ENCODE peak calls at places on chromosomes 12 and 14, in four cellular contexts. D, M, K and S are unnamed samples.

GRCh38 chr14:75523771-75524171 is 1.5 kb downstream of the BATF start:
- DNase-seq in D (no peak), M (no peak), K (no peak), S (no peak)

GRCh38 chr12:103832048-103832798 is 8.8 kb downstream of the NT5DC3 start:
- DNase-seq in D (no peak), M (no peak), K (no peak), S (no peak)

GRCh38 chr14:44396226-44396625 is 110.9 kb downstream of the FSCB start:
- DNase-seq in D (no peak), M (no peak), K (no peak), S (no peak)

GRCh38 chr14:99774526-99775307 is 18.5 kb upstream of the EML1 start:
- DNase-seq in D (no peak), M (no peak), K (no peak), S (no peak)

GRCh38 chr12:116137318-116137717 is 140.2 kb downstream of the MED13L start:
- DNase-seq in D (no peak), M (no peak), K (no peak), S (no peak)

GRCh38 chr12:13347241-13348043 is 150.9 kb downstream of the EMP1 start:
- DNase-seq in D (no peak), M (no peak), K (no peak), S (no peak)

GRCh38 chr12:45708363-45708762 is 21.1 kb upstream of the ARID2 start:
- DNase-seq in D (no peak), M (no peak), K (no peak), S (no peak)

GRCh38 chr14:106442857-106443256 is 916.5 kb downstream of the TMEM121 start:
- DNase-seq in D (no peak), M (no peak), K (peak; percentile 94), S (no peak)

GRCh38 chr12:117318591-117318990 is 42.8 kb downstream of the NOS1 start:
- DNase-seq in D (no peak), M (no peak), K (no peak), S (no peak)

GRCh38 chr12:3020399-3020798 is 56.8 kb upstream of the TSPAN9 start:
- DNase-seq in D (no peak), M (no peak), K (no peak), S (no peak)

GRCh38 chr12:89663577-89664357 is 44.9 kb downstream of the ATP2B1 start:
- DNase-seq in D (no peak), M (no peak), K (no peak), S (peak; percentile 55)

GRCh38 chr12:93407283-93407962 is 29.7 kb downstream of the NUDT4 start:
- DNase-seq in D (no peak), M (no peak), K (no peak), S (no peak)

GRCh38 chr14:61761557-61761956 is 663 bp upstream of the SNAPC1 start:
- DNase-seq in D (no peak), M (no peak), K (no peak), S (no peak)

GRCh38 chr14:61761959-61762786 is at the start of gene SNAPC1:
- DNase-seq in D (peak; percentile 98), M (peak; percentile 97), K (peak; percentile 97), S (peak; percentile 88)

GRCh38 chr14:61766136-61766535 is 3.9 kb downstream of the SNAPC1 start:
- DNase-seq in D (no peak), M (no peak), K (no peak), S (no peak)

GRCh38 chr14:61765225-61765943 is 3.2 kb downstream of the SNAPC1 start:
- DNase-seq in D (no peak), M (no peak), K (no peak), S (no peak)

DNA sequence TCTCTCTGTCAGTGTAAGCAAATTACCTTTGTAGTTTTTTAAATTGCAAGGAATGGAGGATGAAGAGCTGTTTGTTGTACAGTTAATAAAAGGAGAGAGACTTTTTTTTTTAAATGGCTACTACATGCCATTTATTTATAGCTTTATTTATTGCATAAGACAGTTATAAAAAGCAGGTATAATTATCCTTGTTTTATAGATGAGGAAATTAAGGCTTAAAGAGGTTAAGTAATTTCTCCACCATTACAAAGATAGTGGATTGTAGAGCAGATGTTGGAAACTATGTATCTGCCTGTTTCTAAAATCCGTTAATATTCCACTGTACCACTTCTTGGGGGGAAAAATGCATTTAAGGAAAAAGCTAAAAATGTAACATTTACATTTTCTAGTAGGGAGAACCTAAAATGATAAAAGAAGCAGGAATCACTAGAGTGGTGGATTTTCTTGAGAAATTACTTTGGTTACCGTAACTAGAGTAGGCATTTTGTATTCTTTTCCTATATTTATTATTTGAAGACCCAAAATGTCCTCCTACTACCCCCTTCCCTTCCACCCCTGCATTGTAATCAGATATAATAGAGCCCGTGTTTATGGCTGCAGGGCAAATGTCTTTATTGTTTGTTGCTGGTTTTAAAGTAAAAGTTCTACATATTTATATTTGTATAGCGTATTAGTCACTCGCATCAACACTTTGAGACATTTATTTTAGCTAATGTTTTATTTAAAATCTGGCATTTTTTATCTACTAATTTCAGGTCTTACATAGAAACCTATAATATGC is 2.3 kb downstream of the SNAPC1 start:
- DNase-seq in D (no peak), M (no peak), K (no peak), S (no peak)
- H3K4me3 ChIP-seq in D (no peak overlapping the region), M (no peak overlapping the region), K (peak overlapping the region; percentile 91), S (no peak overlapping the region)

DNA sequence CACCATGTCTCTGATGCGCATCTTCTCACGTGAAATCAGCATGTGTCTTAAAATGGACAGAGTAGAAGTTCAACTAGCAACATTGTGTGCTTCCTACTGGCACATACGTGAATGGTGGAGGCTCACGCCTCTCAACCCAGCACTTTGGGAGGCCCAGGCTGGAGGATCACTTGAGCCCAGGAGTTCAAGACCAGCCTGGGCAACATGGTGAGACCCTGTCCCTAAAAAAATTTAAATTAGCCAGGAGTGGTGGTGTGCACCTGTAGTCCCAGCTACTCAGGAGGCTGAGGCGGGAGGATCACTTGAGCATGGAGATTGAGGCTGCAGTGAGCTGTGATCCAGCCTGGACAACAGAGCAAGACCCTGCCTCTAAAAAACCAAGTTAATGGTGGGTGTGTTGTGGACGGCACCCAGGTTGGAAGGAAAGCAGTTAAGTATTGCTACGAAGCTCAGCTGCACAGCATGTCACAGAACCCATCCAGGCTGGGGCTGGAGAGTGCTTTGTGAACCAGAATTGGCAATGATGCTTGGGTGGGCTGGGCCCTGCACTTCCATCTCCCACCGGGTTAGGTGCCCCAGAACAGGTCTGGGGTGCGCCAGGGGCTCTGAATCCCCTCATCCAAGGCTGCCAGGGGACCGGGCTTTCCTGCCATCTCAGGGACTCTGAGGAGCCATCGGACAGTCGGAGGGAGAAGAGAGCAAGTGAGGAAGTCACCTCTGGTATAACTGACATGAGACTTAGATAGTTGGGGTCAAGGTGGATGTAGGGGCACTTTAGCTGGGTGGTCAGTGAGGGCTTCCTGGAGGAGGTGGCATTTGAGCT is 33.0 kb upstream of the ULK1 start:
- DNase-seq in D (no peak), M (no peak), K (no peak), S (peak; percentile 37)
- H3K4me1 ChIP-seq in D (no peaks in the 10 kb centered on the region), M (no peaks in the 10 kb centered on the region), K (no peaks in the 10 kb centered on the region), S (peaks cover 49% of the 10 kb centered on the region)

DNA sequence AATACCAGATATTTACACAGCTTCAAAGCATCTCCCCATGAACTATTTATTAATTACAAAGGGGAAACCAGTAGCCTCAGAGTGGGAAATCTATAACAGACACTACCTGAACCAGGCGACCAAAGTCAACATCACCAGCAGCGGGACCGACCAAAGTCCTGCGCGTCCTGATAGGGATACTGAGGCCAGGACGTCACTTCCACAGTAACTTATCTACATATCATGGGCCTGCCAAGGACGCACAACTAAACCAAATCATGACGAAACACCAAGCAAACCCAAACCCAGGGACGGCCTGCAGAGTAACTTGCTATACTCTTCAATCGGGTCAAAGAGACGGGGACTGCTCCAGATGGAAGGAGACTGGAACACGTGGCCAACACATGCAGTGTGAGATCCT is 26.0 kb upstream of the RIMBP2 start:
- DNase-seq in D (no peak), M (no peak), K (no peak), S (no peak)
- H3K36me3 ChIP-seq in D (no peaks in the 10 kb centered on the region), M (no peaks in the 10 kb centered on the region), K (no peaks in the 10 kb centered on the region), S (no peaks in the 10 kb centered on the region)

GRCh38 chr14:71426001-71426400 is 506.2 kb upstream of the RGS6 start:
- DNase-seq in D (no peak), M (no peak), K (no peak), S (no peak)
- H3K4me3 ChIP-seq in D (no peak overlapping the region), M (no peak overlapping the region), K (no peak overlapping the region), S (no peak overlapping the region)

GRCh38 chr12:123474493-123475255 is 16.7 kb downstream of the SNRNP35 start:
- DNase-seq in D (no peak), M (no peak), K (no peak), S (no peak)

GRCh38 chr12:123475256-123475703 is 17.3 kb downstream of the SNRNP35 start:
- DNase-seq in D (no peak), M (no peak), K (no peak), S (no peak)

GRCh38 chr12:123479442-123480180 is 21.7 kb downstream of the SNRNP35 start:
- DNase-seq in D (peak; percentile 74), M (no peak), K (no peak), S (no peak)

GRCh38 chr12:123478762-123479161 is 20.8 kb downstream of the SNRNP35 start:
- DNase-seq in D (peak; percentile 94), M (peak; percentile 80), K (no peak), S (peak; percentile 48)

GRCh38 chr12:123478069-123478468 is 20.1 kb downstream of the SNRNP35 start:
- DNase-seq in D (no peak), M (no peak), K (no peak), S (no peak)
- H3K4me1 ChIP-seq in D (peaks cover 73% of the 10 kb centered on the region), M (peaks cover 14% of the 10 kb centered on the region), K (peaks cover 2% of the 10 kb centered on the region), S (peaks cover 14% of the 10 kb centered on the region)

DNA sequence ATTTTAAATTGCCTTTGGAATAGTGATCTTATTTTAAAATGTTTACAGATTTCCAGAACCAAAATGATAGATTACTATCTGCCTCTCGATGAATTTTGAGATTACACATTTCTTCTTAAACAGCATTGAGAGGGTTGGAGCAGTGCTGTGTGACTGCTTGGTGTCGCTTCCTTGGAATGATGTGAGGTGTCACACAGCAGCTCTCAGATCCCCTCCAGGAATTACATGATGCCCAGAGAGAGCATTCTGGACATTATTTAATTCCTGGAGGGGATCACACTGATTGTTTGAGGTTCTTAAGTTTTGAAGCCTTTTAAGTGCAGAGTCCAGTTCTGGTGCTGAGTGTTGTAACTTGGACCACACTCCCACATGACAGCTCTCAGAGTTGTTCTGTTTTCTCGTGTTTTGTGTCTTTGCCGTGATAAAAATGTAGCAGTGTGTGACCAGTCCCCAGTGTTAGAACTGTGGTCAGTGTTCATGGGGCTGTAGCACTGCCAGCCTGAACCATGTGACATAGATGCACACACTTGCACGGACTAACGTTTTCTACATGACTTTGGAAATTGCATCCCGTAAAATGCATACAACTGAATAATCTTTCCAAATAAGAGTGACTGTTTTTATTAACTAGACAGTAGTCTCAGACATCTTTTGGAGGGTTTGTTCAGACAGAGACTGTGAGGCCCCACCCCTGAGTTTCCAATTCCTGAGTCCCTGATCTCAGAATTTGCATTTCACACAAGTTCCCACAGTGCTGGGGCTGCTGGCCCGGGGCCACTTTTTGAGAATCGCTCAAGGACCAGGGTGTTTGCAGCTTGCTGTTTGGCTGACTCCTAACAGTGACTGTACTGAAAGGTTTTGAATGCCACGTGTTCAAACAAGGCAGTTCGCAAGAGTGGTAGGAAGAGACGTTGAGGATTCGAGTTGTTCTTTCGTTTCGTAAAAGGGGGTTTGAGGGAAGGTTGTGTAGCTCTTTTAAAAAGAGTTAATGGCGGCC is 26.0 kb downstream of the XRCC3 start:
- DNase-seq in D (no peak), M (peak; percentile 83), K (no peak), S (no peak)
- H3K36me3 ChIP-seq in D (peaks cover 45% of the 10 kb centered on the region), M (no peaks in the 10 kb centered on the region), K (peaks cover 90% of the 10 kb centered on the region), S (peaks cover 91% of the 10 kb centered on the region)